ENCODE peak calls at places on chromosomes 13 and 19, in nine cellular contexts. One of them, this sample, is unnamed.

GRCh38 chr19:34215666-34216038 is 38.7 kb upstream of the GARRE1 start:
- DNase-seq in small intestine: no peak
- DNase-seq in C1 segment of cervical spinal cord: no peak
- DNase-seq in effector memory CD4-positive, alpha-beta T cell: no peak
- DNase-seq in NCI-H1436: no peak
- DNase-seq in HFF-Myc: no peak
- DNase-seq in midbrain: no peak
- DNase-seq in lower leg skin: no peak
- DNase-seq in fibroblast of pulmonary artery: no peak
- DNase-seq in this sample: no peak

GRCh38 chr19:42313096-42313839 is at the start of gene TMEM145:
- DNase-seq in effector memory CD4-positive, alpha-beta T cell: no peak
- DNase-seq in fibroblast of pulmonary artery: peak; percentile 52
- DNase-seq in small intestine: peak; percentile 37
- DNase-seq in lower leg skin: no peak
- DNase-seq in HFF-Myc: no peak
- DNase-seq in midbrain: peak; percentile 68
- DNase-seq in C1 segment of cervical spinal cord: peak; percentile 33
- DNase-seq in NCI-H1436: peak; percentile 46
- DNase-seq in this sample: peak; percentile 41

GRCh38 chr13:23899555-23899954 is 2.3 kb upstream of the C1QTNF9B start:
- DNase-seq in lower leg skin: no peak
- DNase-seq in HFF-Myc: peak; percentile 33
- DNase-seq in NCI-H1436: no peak
- DNase-seq in effector memory CD4-positive, alpha-beta T cell: no peak
- DNase-seq in fibroblast of pulmonary artery: peak; percentile 61
- DNase-seq in small intestine: peak; percentile 12
- DNase-seq in midbrain: peak; percentile 22
- DNase-seq in C1 segment of cervical spinal cord: no peak
- DNase-seq in this sample: peak; percentile 23

GRCh38 chr19:1118999-1119398 is 15.2 kb downstream of the GPX4 start:
- DNase-seq in fibroblast of pulmonary artery: no peak
- DNase-seq in effector memory CD4-positive, alpha-beta T cell: no peak
- DNase-seq in HFF-Myc: no peak
- DNase-seq in NCI-H1436: no peak
- DNase-seq in midbrain: no peak
- DNase-seq in lower leg skin: no peak
- DNase-seq in C1 segment of cervical spinal cord: no peak
- DNase-seq in small intestine: no peak
- DNase-seq in this sample: no peak

GRCh38 chr13:78194904-78195639 is 276.4 kb upstream of the EDNRB start:
- DNase-seq in effector memory CD4-positive, alpha-beta T cell: no peak
- DNase-seq in small intestine: no peak
- DNase-seq in midbrain: no peak
- DNase-seq in lower leg skin: no peak
- DNase-seq in HFF-Myc: no peak
- DNase-seq in NCI-H1436: no peak
- DNase-seq in C1 segment of cervical spinal cord: no peak
- DNase-seq in fibroblast of pulmonary artery: peak; percentile 27
- DNase-seq in this sample: peak; percentile 65

GRCh38 chr13:32142956-32143375 is 111.4 kb downstream of the FRY start:
- DNase-seq in HFF-Myc: peak; percentile 70
- DNase-seq in C1 segment of cervical spinal cord: no peak
- DNase-seq in effector memory CD4-positive, alpha-beta T cell: no peak
- DNase-seq in fibroblast of pulmonary artery: peak; percentile 74
- DNase-seq in midbrain: no peak
- DNase-seq in small intestine: no peak
- DNase-seq in lower leg skin: no peak
- DNase-seq in NCI-H1436: no peak
- DNase-seq in this sample: peak; percentile 74

GRCh38 chr19:10780368-10780767 is 55.6 kb downstream of the TMED1 start:
- DNase-seq in small intestine: no peak
- DNase-seq in effector memory CD4-positive, alpha-beta T cell: no peak
- DNase-seq in midbrain: peak; percentile 21
- DNase-seq in lower leg skin: no peak
- DNase-seq in NCI-H1436: no peak
- DNase-seq in C1 segment of cervical spinal cord: peak; percentile 12
- DNase-seq in HFF-Myc: no peak
- DNase-seq in fibroblast of pulmonary artery: peak; percentile 95
- DNase-seq in this sample: peak; percentile 77

GRCh38 chr19:3551808-3552095 is 5.6 kb downstream of the MFSD12 start:
- DNase-seq in midbrain: no peak
- DNase-seq in effector memory CD4-positive, alpha-beta T cell: no peak
- DNase-seq in C1 segment of cervical spinal cord: no peak
- DNase-seq in fibroblast of pulmonary artery: no peak
- DNase-seq in NCI-H1436: no peak
- DNase-seq in HFF-Myc: no peak
- DNase-seq in small intestine: no peak
- DNase-seq in lower leg skin: no peak
- DNase-seq in this sample: no peak

GRCh38 chr19:33231511-33231910 is 5.9 kb upstream of the SLC7A10 start:
- DNase-seq in fibroblast of pulmonary artery: peak; percentile 65
- DNase-seq in effector memory CD4-positive, alpha-beta T cell: no peak
- DNase-seq in midbrain: no peak
- DNase-seq in lower leg skin: no peak
- DNase-seq in HFF-Myc: no peak
- DNase-seq in small intestine: no peak
- DNase-seq in NCI-H1436: no peak
- DNase-seq in C1 segment of cervical spinal cord: no peak
- DNase-seq in this sample: no peak

GRCh38 chr19:48795855-48796142 is 15.0 kb downstream of the BCAT2 start:
- DNase-seq in HFF-Myc: no peak
- DNase-seq in effector memory CD4-positive, alpha-beta T cell: no peak
- DNase-seq in lower leg skin: no peak
- DNase-seq in midbrain: no peak
- DNase-seq in small intestine: no peak
- DNase-seq in C1 segment of cervical spinal cord: no peak
- DNase-seq in fibroblast of pulmonary artery: no peak
- DNase-seq in NCI-H1436: no peak
- DNase-seq in this sample: no peak

GRCh38 chr13:111216166-111216960 is 101.3 kb downstream of the ARHGEF7 start:
- DNase-seq in HFF-Myc: no peak
- DNase-seq in midbrain: peak; percentile 20
- DNase-seq in C1 segment of cervical spinal cord: peak; percentile 32
- DNase-seq in lower leg skin: no peak
- DNase-seq in effector memory CD4-positive, alpha-beta T cell: no peak
- DNase-seq in NCI-H1436: peak; percentile 22
- DNase-seq in fibroblast of pulmonary artery: peak; percentile 45
- DNase-seq in small intestine: peak; percentile 52
- DNase-seq in this sample: no peak

GRCh38 chr13:113275387-113275786 is 21.7 kb upstream of the LAMP1 start:
- DNase-seq in HFF-Myc: peak; percentile 33
- DNase-seq in effector memory CD4-positive, alpha-beta T cell: no peak
- DNase-seq in midbrain: no peak
- DNase-seq in small intestine: peak; percentile 71
- DNase-seq in fibroblast of pulmonary artery: peak; percentile 65
- DNase-seq in C1 segment of cervical spinal cord: no peak
- DNase-seq in lower leg skin: no peak
- DNase-seq in NCI-H1436: peak; percentile 32
- DNase-seq in this sample: peak; percentile 47

GRCh38 chr19:4524808-4525562 is 6.7 kb upstream of the PLIN4 start:
- DNase-seq in small intestine: peak; percentile 49
- DNase-seq in midbrain: no peak
- DNase-seq in C1 segment of cervical spinal cord: peak; percentile 3
- DNase-seq in lower leg skin: no peak
- DNase-seq in fibroblast of pulmonary artery: peak; percentile 58
- DNase-seq in effector memory CD4-positive, alpha-beta T cell: peak; percentile 21
- DNase-seq in HFF-Myc: no peak
- DNase-seq in NCI-H1436: peak; percentile 19
- DNase-seq in this sample: no peak

GRCh38 chr13:112324121-112324520 is 52.0 kb upstream of the SPACA7 start:
- DNase-seq in lower leg skin: peak; percentile 71
- DNase-seq in midbrain: no peak
- DNase-seq in small intestine: no peak
- DNase-seq in C1 segment of cervical spinal cord: no peak
- DNase-seq in HFF-Myc: no peak
- DNase-seq in NCI-H1436: no peak
- DNase-seq in effector memory CD4-positive, alpha-beta T cell: no peak
- DNase-seq in fibroblast of pulmonary artery: no peak
- DNase-seq in this sample: no peak

GRCh38 chr19:15841875-15842569 is 26.6 kb upstream of the OR10H1 start:
- DNase-seq in small intestine: no peak
- DNase-seq in fibroblast of pulmonary artery: no peak
- DNase-seq in C1 segment of cervical spinal cord: no peak
- DNase-seq in HFF-Myc: no peak
- DNase-seq in effector memory CD4-positive, alpha-beta T cell: no peak
- DNase-seq in midbrain: no peak
- DNase-seq in NCI-H1436: no peak
- DNase-seq in lower leg skin: no peak
- DNase-seq in this sample: no peak

GRCh38 chr13:94335786-94336357 is 143.6 kb downstream of the DCT start:
- DNase-seq in lower leg skin: no peak
- DNase-seq in fibroblast of pulmonary artery: no peak
- DNase-seq in small intestine: no peak
- DNase-seq in HFF-Myc: no peak
- DNase-seq in midbrain: no peak
- DNase-seq in effector memory CD4-positive, alpha-beta T cell: no peak
- DNase-seq in NCI-H1436: no peak
- DNase-seq in C1 segment of cervical spinal cord: no peak
- DNase-seq in this sample: no peak

GRCh38 chr13:113098163-113098732 is 7.3 kb upstream of the F7 start:
- DNase-seq in HFF-Myc: peak; percentile 3
- DNase-seq in lower leg skin: no peak
- DNase-seq in small intestine: no peak
- DNase-seq in fibroblast of pulmonary artery: no peak
- DNase-seq in midbrain: no peak
- DNase-seq in NCI-H1436: no peak
- DNase-seq in C1 segment of cervical spinal cord: no peak
- DNase-seq in effector memory CD4-positive, alpha-beta T cell: no peak
- DNase-seq in this sample: peak; percentile 17

GRCh38 chr13:32969516-32969941 is 46.7 kb upstream of the KL start:
- DNase-seq in small intestine: no peak
- DNase-seq in lower leg skin: no peak
- DNase-seq in midbrain: no peak
- DNase-seq in C1 segment of cervical spinal cord: no peak
- DNase-seq in fibroblast of pulmonary artery: peak; percentile 54
- DNase-seq in effector memory CD4-positive, alpha-beta T cell: no peak
- DNase-seq in NCI-H1436: no peak
- DNase-seq in HFF-Myc: no peak
- DNase-seq in this sample: peak; percentile 25

GRCh38 chr13:97977982-97978381 is 24.5 kb downstream of the IPO5 start:
- DNase-seq in midbrain: no peak
- DNase-seq in effector memory CD4-positive, alpha-beta T cell: no peak
- DNase-seq in NCI-H1436: no peak
- DNase-seq in C1 segment of cervical spinal cord: no peak
- DNase-seq in small intestine: no peak
- DNase-seq in HFF-Myc: no peak
- DNase-seq in lower leg skin: no peak
- DNase-seq in fibroblast of pulmonary artery: no peak
- DNase-seq in this sample: no peak

GRCh38 chr19:43956827-43957226 is 5.8 kb downstream of the ZNF221 start:
- DNase-seq in fibroblast of pulmonary artery: no peak
- DNase-seq in C1 segment of cervical spinal cord: no peak
- DNase-seq in midbrain: no peak
- DNase-seq in HFF-Myc: no peak
- DNase-seq in lower leg skin: no peak
- DNase-seq in effector memory CD4-positive, alpha-beta T cell: no peak
- DNase-seq in NCI-H1436: no peak
- DNase-seq in small intestine: no peak
- DNase-seq in this sample: no peak

GRCh38 chr13:112374271-112374670 is 1.9 kb upstream of the SPACA7 start:
- DNase-seq in fibroblast of pulmonary artery: no peak
- DNase-seq in effector memory CD4-positive, alpha-beta T cell: no peak
- DNase-seq in HFF-Myc: no peak
- DNase-seq in lower leg skin: no peak
- DNase-seq in NCI-H1436: no peak
- DNase-seq in C1 segment of cervical spinal cord: no peak
- DNase-seq in small intestine: no peak
- DNase-seq in midbrain: no peak
- DNase-seq in this sample: no peak

GRCh38 chr13:58452123-58452623 is 820.6 kb downstream of the PCDH17 start:
- DNase-seq in HFF-Myc: no peak
- DNase-seq in fibroblast of pulmonary artery: peak; percentile 54
- DNase-seq in small intestine: no peak
- DNase-seq in NCI-H1436: no peak
- DNase-seq in C1 segment of cervical spinal cord: no peak
- DNase-seq in midbrain: no peak
- DNase-seq in lower leg skin: no peak
- DNase-seq in effector memory CD4-positive, alpha-beta T cell: no peak
- DNase-seq in this sample: peak; percentile 53

GRCh38 chr19:34713262-34713637 is 20.8 kb upstream of the ZNF181 start:
- DNase-seq in NCI-H1436: no peak
- DNase-seq in HFF-Myc: no peak
- DNase-seq in effector memory CD4-positive, alpha-beta T cell: no peak
- DNase-seq in C1 segment of cervical spinal cord: no peak
- DNase-seq in small intestine: no peak
- DNase-seq in midbrain: no peak
- DNase-seq in lower leg skin: no peak
- DNase-seq in fibroblast of pulmonary artery: no peak
- DNase-seq in this sample: no peak

GRCh38 chr13:80716610-80717081 is 375.7 kb upstream of the SPRY2 start:
- DNase-seq in C1 segment of cervical spinal cord: no peak
- DNase-seq in fibroblast of pulmonary artery: peak; percentile 78
- DNase-seq in HFF-Myc: no peak
- DNase-seq in lower leg skin: peak; percentile 78
- DNase-seq in small intestine: peak; percentile 5
- DNase-seq in NCI-H1436: peak; percentile 33
- DNase-seq in effector memory CD4-positive, alpha-beta T cell: no peak
- DNase-seq in midbrain: peak; percentile 2
- DNase-seq in this sample: no peak

GRCh38 chr13:103803349-103803748 is 737.1 kb upstream of the SLC10A2 start:
- DNase-seq in effector memory CD4-positive, alpha-beta T cell: no peak
- DNase-seq in fibroblast of pulmonary artery: no peak
- DNase-seq in HFF-Myc: no peak
- DNase-seq in lower leg skin: no peak
- DNase-seq in NCI-H1436: no peak
- DNase-seq in midbrain: no peak
- DNase-seq in C1 segment of cervical spinal cord: no peak
- DNase-seq in small intestine: no peak
- DNase-seq in this sample: no peak

GRCh38 chr13:79988573-79988972 is 352.4 kb downstream of the SPRY2 start:
- DNase-seq in effector memory CD4-positive, alpha-beta T cell: no peak
- DNase-seq in NCI-H1436: no peak
- DNase-seq in lower leg skin: no peak
- DNase-seq in midbrain: no peak
- DNase-seq in fibroblast of pulmonary artery: peak; percentile 70
- DNase-seq in small intestine: peak; percentile 84
- DNase-seq in HFF-Myc: peak; percentile 15
- DNase-seq in C1 segment of cervical spinal cord: no peak
- DNase-seq in this sample: peak; percentile 62

GRCh38 chr13:33284916-33285315 is 639 bp downstream of the STARD13 start:
- DNase-seq in NCI-H1436: no peak
- DNase-seq in C1 segment of cervical spinal cord: peak; percentile 38
- DNase-seq in effector memory CD4-positive, alpha-beta T cell: no peak
- DNase-seq in fibroblast of pulmonary artery: peak; percentile 53
- DNase-seq in HFF-Myc: no peak
- DNase-seq in small intestine: peak; percentile 24
- DNase-seq in lower leg skin: no peak
- DNase-seq in midbrain: peak; percentile 61
- DNase-seq in this sample: peak; percentile 49

GRCh38 chr19:3548594-3548993 is 8.8 kb downstream of the MFSD12 start:
- DNase-seq in small intestine: no peak
- DNase-seq in NCI-H1436: no peak
- DNase-seq in midbrain: peak; percentile 44
- DNase-seq in effector memory CD4-positive, alpha-beta T cell: no peak
- DNase-seq in lower leg skin: no peak
- DNase-seq in HFF-Myc: no peak
- DNase-seq in C1 segment of cervical spinal cord: peak; percentile 67
- DNase-seq in fibroblast of pulmonary artery: no peak
- DNase-seq in this sample: no peak

GRCh38 chr19:31415322-31415721 is 66.1 kb upstream of the TSHZ3 start:
- DNase-seq in midbrain: no peak
- DNase-seq in HFF-Myc: no peak
- DNase-seq in fibroblast of pulmonary artery: no peak
- DNase-seq in effector memory CD4-positive, alpha-beta T cell: no peak
- DNase-seq in NCI-H1436: no peak
- DNase-seq in C1 segment of cervical spinal cord: no peak
- DNase-seq in lower leg skin: peak; percentile 25
- DNase-seq in small intestine: no peak
- DNase-seq in this sample: no peak